ENCODE peak calls at places on chromosomes 1 and 21, in eight cellular contexts. One of them, this sample, is unnamed.

GRCh38 chr1:29975036-29975694 is 738.8 kb downstream of the PTPRU start:
- DNase-seq in foreskin fibroblast: peak; percentile 7
- DNase-seq in stimulated activated CD8-positive, alpha-beta memory T cell treated with anti-CD3 and anti-CD28 coated beads, Interleukin-7, amount 100 ng/mL, for 1 hour: no peak
- DNase-seq in OCI-M1: peak; percentile 5
- DNase-seq in putamen: no peak
- DNase-seq in thoracic aorta: no peak
- DNase-seq in progenitor cell of endocrine pancreas: peak; percentile 34
- DNase-seq in fibroblast of lung: peak; percentile 35
- DNase-seq in this sample: peak; percentile 19

GRCh38 chr1:86380257-86380861 is 15.8 kb downstream of the ODF2L start:
- DNase-seq in progenitor cell of endocrine pancreas: no peak
- DNase-seq in thoracic aorta: no peak
- DNase-seq in putamen: peak; percentile 55
- DNase-seq in foreskin fibroblast: peak; percentile 48
- DNase-seq in OCI-M1: peak; percentile 82
- DNase-seq in fibroblast of lung: peak; percentile 93
- DNase-seq in stimulated activated CD8-positive, alpha-beta memory T cell treated with anti-CD3 and anti-CD28 coated beads, Interleukin-7, amount 100 ng/mL, for 1 hour: no peak
- DNase-seq in this sample: peak; percentile 69

GRCh38 chr1:166933137-166933536 is 42.2 kb downstream of the ILDR2 start:
- DNase-seq in foreskin fibroblast: no peak
- DNase-seq in progenitor cell of endocrine pancreas: no peak
- DNase-seq in fibroblast of lung: no peak
- DNase-seq in stimulated activated CD8-positive, alpha-beta memory T cell treated with anti-CD3 and anti-CD28 coated beads, Interleukin-7, amount 100 ng/mL, for 1 hour: no peak
- DNase-seq in thoracic aorta: no peak
- DNase-seq in putamen: no peak
- DNase-seq in OCI-M1: no peak
- DNase-seq in this sample: no peak

GRCh38 chr1:43932786-43933385 is 715 bp upstream of the ARTN start:
- DNase-seq in thoracic aorta: no peak
- DNase-seq in putamen: no peak
- DNase-seq in fibroblast of lung: peak; percentile 36
- DNase-seq in OCI-M1: no peak
- DNase-seq in progenitor cell of endocrine pancreas: no peak
- DNase-seq in stimulated activated CD8-positive, alpha-beta memory T cell treated with anti-CD3 and anti-CD28 coated beads, Interleukin-7, amount 100 ng/mL, for 1 hour: no peak
- DNase-seq in foreskin fibroblast: peak; percentile 57
- DNase-seq in this sample: no peak

GRCh38 chr1:25545767-25546166 is 2.4 kb downstream of the LDLRAP1 start:
- DNase-seq in foreskin fibroblast: no peak
- DNase-seq in fibroblast of lung: no peak
- DNase-seq in thoracic aorta: no peak
- DNase-seq in stimulated activated CD8-positive, alpha-beta memory T cell treated with anti-CD3 and anti-CD28 coated beads, Interleukin-7, amount 100 ng/mL, for 1 hour: no peak
- DNase-seq in OCI-M1: no peak
- DNase-seq in putamen: no peak
- DNase-seq in progenitor cell of endocrine pancreas: no peak
- DNase-seq in this sample: no peak

GRCh38 chr21:15533618-15534017 is 196.2 kb upstream of the USP25 start:
- DNase-seq in OCI-M1: no peak
- DNase-seq in stimulated activated CD8-positive, alpha-beta memory T cell treated with anti-CD3 and anti-CD28 coated beads, Interleukin-7, amount 100 ng/mL, for 1 hour: no peak
- DNase-seq in thoracic aorta: no peak
- DNase-seq in putamen: no peak
- DNase-seq in foreskin fibroblast: no peak
- DNase-seq in progenitor cell of endocrine pancreas: no peak
- DNase-seq in fibroblast of lung: no peak
- DNase-seq in this sample: no peak

GRCh38 chr1:87794788-87795614 is 466.3 kb downstream of the LMO4 start:
- DNase-seq in OCI-M1: no peak
- DNase-seq in putamen: no peak
- DNase-seq in fibroblast of lung: peak; percentile 67
- DNase-seq in thoracic aorta: no peak
- DNase-seq in stimulated activated CD8-positive, alpha-beta memory T cell treated with anti-CD3 and anti-CD28 coated beads, Interleukin-7, amount 100 ng/mL, for 1 hour: no peak
- DNase-seq in progenitor cell of endocrine pancreas: no peak
- DNase-seq in foreskin fibroblast: peak; percentile 53
- DNase-seq in this sample: no peak

GRCh38 chr21:45415943-45416611 is 11.1 kb downstream of the COL18A1 start:
- DNase-seq in fibroblast of lung: no peak
- DNase-seq in OCI-M1: no peak
- DNase-seq in foreskin fibroblast: no peak
- DNase-seq in putamen: no peak
- DNase-seq in thoracic aorta: no peak
- DNase-seq in progenitor cell of endocrine pancreas: no peak
- DNase-seq in stimulated activated CD8-positive, alpha-beta memory T cell treated with anti-CD3 and anti-CD28 coated beads, Interleukin-7, amount 100 ng/mL, for 1 hour: no peak
- DNase-seq in this sample: no peak

GRCh38 chr1:181783208-181783607 is 278.3 kb downstream of the ZNF648 start:
- DNase-seq in fibroblast of lung: no peak
- DNase-seq in putamen: no peak
- DNase-seq in foreskin fibroblast: no peak
- DNase-seq in stimulated activated CD8-positive, alpha-beta memory T cell treated with anti-CD3 and anti-CD28 coated beads, Interleukin-7, amount 100 ng/mL, for 1 hour: no peak
- DNase-seq in OCI-M1: no peak
- DNase-seq in thoracic aorta: no peak
- DNase-seq in progenitor cell of endocrine pancreas: no peak
- DNase-seq in this sample: no peak

GRCh38 chr1:966603-967295 is 467 bp downstream of the PLEKHN1 start:
- DNase-seq in progenitor cell of endocrine pancreas: no peak
- DNase-seq in fibroblast of lung: peak; percentile 47
- DNase-seq in foreskin fibroblast: peak; percentile 67
- DNase-seq in putamen: no peak
- DNase-seq in OCI-M1: peak; percentile 74
- DNase-seq in stimulated activated CD8-positive, alpha-beta memory T cell treated with anti-CD3 and anti-CD28 coated beads, Interleukin-7, amount 100 ng/mL, for 1 hour: peak; percentile 76
- DNase-seq in thoracic aorta: no peak
- DNase-seq in this sample: peak; percentile 41

GRCh38 chr1:150259758-150260669 is 2.4 kb downstream of the CA14 start:
- DNase-seq in stimulated activated CD8-positive, alpha-beta memory T cell treated with anti-CD3 and anti-CD28 coated beads, Interleukin-7, amount 100 ng/mL, for 1 hour: no peak
- DNase-seq in foreskin fibroblast: no peak
- DNase-seq in thoracic aorta: no peak
- DNase-seq in putamen: peak; percentile 83
- DNase-seq in fibroblast of lung: no peak
- DNase-seq in progenitor cell of endocrine pancreas: no peak
- DNase-seq in OCI-M1: no peak
- DNase-seq in this sample: no peak

GRCh38 chr1:192788184-192788583 is 20.7 kb upstream of the RGS2 start:
- DNase-seq in fibroblast of lung: peak; percentile 49
- DNase-seq in foreskin fibroblast: peak; percentile 76
- DNase-seq in progenitor cell of endocrine pancreas: no peak
- DNase-seq in stimulated activated CD8-positive, alpha-beta memory T cell treated with anti-CD3 and anti-CD28 coated beads, Interleukin-7, amount 100 ng/mL, for 1 hour: no peak
- DNase-seq in OCI-M1: peak; percentile 82
- DNase-seq in putamen: no peak
- DNase-seq in thoracic aorta: no peak
- DNase-seq in this sample: no peak

GRCh38 chr1:61123321-61123720 is 41.0 kb downstream of the NFIA start:
- DNase-seq in progenitor cell of endocrine pancreas: no peak
- DNase-seq in foreskin fibroblast: no peak
- DNase-seq in OCI-M1: no peak
- DNase-seq in putamen: no peak
- DNase-seq in fibroblast of lung: no peak
- DNase-seq in thoracic aorta: no peak
- DNase-seq in stimulated activated CD8-positive, alpha-beta memory T cell treated with anti-CD3 and anti-CD28 coated beads, Interleukin-7, amount 100 ng/mL, for 1 hour: no peak
- DNase-seq in this sample: no peak

GRCh38 chr1:231248778-231249177 is 7.8 kb downstream of the GNPAT start:
- DNase-seq in foreskin fibroblast: no peak
- DNase-seq in progenitor cell of endocrine pancreas: no peak
- DNase-seq in stimulated activated CD8-positive, alpha-beta memory T cell treated with anti-CD3 and anti-CD28 coated beads, Interleukin-7, amount 100 ng/mL, for 1 hour: no peak
- DNase-seq in OCI-M1: no peak
- DNase-seq in putamen: no peak
- DNase-seq in thoracic aorta: no peak
- DNase-seq in fibroblast of lung: peak; percentile 8
- DNase-seq in this sample: no peak

GRCh38 chr21:39537571-39537970 is 75.2 kb upstream of the B3GALT5 start:
- DNase-seq in foreskin fibroblast: no peak
- DNase-seq in fibroblast of lung: no peak
- DNase-seq in OCI-M1: no peak
- DNase-seq in thoracic aorta: no peak
- DNase-seq in stimulated activated CD8-positive, alpha-beta memory T cell treated with anti-CD3 and anti-CD28 coated beads, Interleukin-7, amount 100 ng/mL, for 1 hour: no peak
- DNase-seq in progenitor cell of endocrine pancreas: no peak
- DNase-seq in putamen: peak; percentile 65
- DNase-seq in this sample: no peak